ENCODE peak calls at places on chromosomes 1 and 21, in six cellular contexts. I is Right ventricle myocardium superior; U is mucosa of descending colon; C is lung; J is effector CD4-positive, alpha-beta T cell; X is tibial artery. G is an unnamed sample.

GRCh38 chr1:242467556-242468145 is 56.8 kb downstream of the PLD5 start:
- DNase-seq in I (peak), U (peak), C (peak), J (no peak), X (peak), G (no peak)

GRCh38 chr21:42093991-42094417 is 22.9 kb downstream of the UMODL1 start:
- DNase-seq in I (no peak), U (no peak), C (no peak), J (no peak), X (peak), G (no peak)

GRCh38 chr1:145956776-145957442 is 908 bp downstream of the LIX1L start:
- DNase-seq in I (peak), U (no peak), C (no peak), J (no peak), X (no peak), G (peak)

GRCh38 chr1:205172729-205173366 is 38.7 kb downstream of the DSTYK start:
- DNase-seq in I (no peak), U (no peak), C (no peak), J (no peak), X (no peak), G (no peak)

GRCh38 chr1:107225706-107226105 is 84.9 kb downstream of the NTNG1 start:
- DNase-seq in I (no peak), U (no peak), C (no peak), J (no peak), X (no peak), G (no peak)

GRCh38 chr1:31447210-31447609 is 34.2 kb downstream of the SERINC2 start:
- DNase-seq in I (no peak), U (no peak), C (no peak), J (no peak), X (no peak), G (no peak)

GRCh38 chr1:70284366-70284765 is 63.2 kb downstream of the SRSF11 start:
- DNase-seq in I (no peak), U (no peak), C (no peak), J (no peak), X (no peak), G (no peak)

GRCh38 chr1:10186453-10187319 is 23.7 kb upstream of the KIF1B start:
- DNase-seq in I (no peak), U (no peak), C (no peak), J (no peak), X (no peak), G (no peak)

GRCh38 chr1:113859478-113860175 is 11.9 kb downstream of the PTPN22 start:
- DNase-seq in I (no peak), U (no peak), C (no peak), J (no peak), X (no peak), G (no peak)

GRCh38 chr1:203041351-203041932 is 15.2 kb downstream of the PPFIA4 start:
- DNase-seq in I (no peak), U (no peak), C (no peak), J (no peak), X (no peak), G (no peak)

GRCh38 chr1:219666242-219666641 is 53.3 kb upstream of the ZC3H11B start:
- DNase-seq in I (no peak), U (no peak), C (no peak), J (no peak), X (peak), G (no peak)

GRCh38 chr1:219442575-219442974 is 170.3 kb downstream of the ZC3H11B start:
- DNase-seq in I (no peak), U (no peak), C (no peak), J (no peak), X (no peak), G (no peak)

GRCh38 chr1:230753586-230754251 is 6.5 kb downstream of the CAPN9 start:
- DNase-seq in I (peak), U (peak), C (no peak), J (no peak), X (no peak), G (no peak)